ENCODE peak calls at places on chromosomes 5 and 9, in six cellular contexts. One of them, this sample, is unnamed.

GRCh38 chr5:118956727-118957126 is 31.6 kb downstream of the DTWD2 start:
- DNase-seq in CD8-positive, alpha-beta T cell: no peak
- DNase-seq in cardiac fibroblast: peak
- DNase-seq in progenitor cell of endocrine pancreas: no peak
- DNase-seq in PC-9: no peak
- DNase-seq in K562: peak
- DNase-seq in this sample: no peak

GRCh38 chr5:142600611-142601360 is 85.1 kb downstream of the FGF1 start:
- DNase-seq in CD8-positive, alpha-beta T cell: no peak
- DNase-seq in cardiac fibroblast: peak
- DNase-seq in progenitor cell of endocrine pancreas: no peak
- DNase-seq in PC-9: no peak
- DNase-seq in K562: peak
- DNase-seq in this sample: no peak

GRCh38 chr5:125049721-125050357 is 303.4 kb upstream of the ZNF608 start:
- DNase-seq in CD8-positive, alpha-beta T cell: no peak
- DNase-seq in cardiac fibroblast: no peak
- DNase-seq in progenitor cell of endocrine pancreas: no peak
- DNase-seq in PC-9: no peak
- DNase-seq in K562: no peak
- DNase-seq in this sample: no peak

GRCh38 chr9:110655723-110656641 is 12.6 kb upstream of the MUSK start:
- DNase-seq in CD8-positive, alpha-beta T cell: no peak
- DNase-seq in cardiac fibroblast: peak
- DNase-seq in progenitor cell of endocrine pancreas: no peak
- DNase-seq in PC-9: no peak
- DNase-seq in K562: no peak
- DNase-seq in this sample: no peak

GRCh38 chr9:96199006-96199405 is 103.0 kb downstream of the HSD17B3 start:
- DNase-seq in CD8-positive, alpha-beta T cell: no peak
- DNase-seq in cardiac fibroblast: no peak
- DNase-seq in progenitor cell of endocrine pancreas: no peak
- DNase-seq in PC-9: no peak
- DNase-seq in K562: no peak
- DNase-seq in this sample: no peak

GRCh38 chr5:36363101-36363500 is 61.4 kb upstream of the RANBP3L start:
- DNase-seq in CD8-positive, alpha-beta T cell: no peak
- DNase-seq in cardiac fibroblast: peak
- DNase-seq in progenitor cell of endocrine pancreas: no peak
- DNase-seq in PC-9: no peak
- DNase-seq in K562: no peak
- DNase-seq in this sample: no peak

GRCh38 chr9:20781086-20781485 is 97.0 kb downstream of the FOCAD start:
- DNase-seq in CD8-positive, alpha-beta T cell: no peak
- DNase-seq in cardiac fibroblast: no peak
- DNase-seq in progenitor cell of endocrine pancreas: no peak
- DNase-seq in PC-9: no peak
- DNase-seq in K562: no peak
- DNase-seq in this sample: no peak

GRCh38 chr5:68216737-68217231 is 1.2 kb downstream of the PIK3R1 start:
- DNase-seq in CD8-positive, alpha-beta T cell: no peak
- DNase-seq in cardiac fibroblast: peak
- DNase-seq in progenitor cell of endocrine pancreas: no peak
- DNase-seq in PC-9: no peak
- DNase-seq in K562: no peak
- DNase-seq in this sample: peak

GRCh38 chr5:42718591-42718990 is 38.0 kb upstream of the CCDC152 start:
- DNase-seq in CD8-positive, alpha-beta T cell: no peak
- DNase-seq in cardiac fibroblast: peak
- DNase-seq in progenitor cell of endocrine pancreas: no peak
- DNase-seq in PC-9: no peak
- DNase-seq in K562: no peak
- DNase-seq in this sample: no peak

GRCh38 chr5:53488195-53488594 is 7.8 kb downstream of the FST start:
- DNase-seq in CD8-positive, alpha-beta T cell: no peak
- DNase-seq in cardiac fibroblast: no peak
- DNase-seq in progenitor cell of endocrine pancreas: no peak
- DNase-seq in PC-9: no peak
- DNase-seq in K562: no peak
- DNase-seq in this sample: no peak

GRCh38 chr9:3980212-3980611 is 319.7 kb downstream of the GLIS3 start:
- DNase-seq in CD8-positive, alpha-beta T cell: no peak
- DNase-seq in cardiac fibroblast: no peak
- DNase-seq in progenitor cell of endocrine pancreas: no peak
- DNase-seq in PC-9: no peak
- DNase-seq in K562: no peak
- DNase-seq in this sample: no peak

GRCh38 chr5:151745071-151745705 is 13.2 kb downstream of the ATOX1 start:
- DNase-seq in CD8-positive, alpha-beta T cell: peak
- DNase-seq in cardiac fibroblast: peak
- DNase-seq in progenitor cell of endocrine pancreas: no peak
- DNase-seq in PC-9: peak
- DNase-seq in K562: no peak
- DNase-seq in this sample: no peak

GRCh38 chr5:115246361-115246991 is 16.2 kb downstream of the PGGT1B start:
- DNase-seq in CD8-positive, alpha-beta T cell: no peak
- DNase-seq in cardiac fibroblast: peak
- DNase-seq in progenitor cell of endocrine pancreas: no peak
- DNase-seq in PC-9: no peak
- DNase-seq in K562: peak
- DNase-seq in this sample: no peak

GRCh38 chr9:61671276-61671973 is 481.6 kb downstream of the SPATA31A7 start:
- DNase-seq in CD8-positive, alpha-beta T cell: no peak
- DNase-seq in cardiac fibroblast: no peak
- DNase-seq in progenitor cell of endocrine pancreas: no peak
- DNase-seq in PC-9: no peak
- DNase-seq in K562: no peak
- DNase-seq in this sample: no peak

GRCh38 chr5:149267241-149267973 is 4.3 kb upstream of the AFAP1L1 start:
- DNase-seq in CD8-positive, alpha-beta T cell: no peak
- DNase-seq in cardiac fibroblast: no peak
- DNase-seq in progenitor cell of endocrine pancreas: no peak
- DNase-seq in PC-9: no peak
- DNase-seq in K562: no peak
- DNase-seq in this sample: no peak

GRCh38 chr9:111805841-111806241 is 11.1 kb upstream of the SHOC1 start:
- DNase-seq in CD8-positive, alpha-beta T cell: no peak
- DNase-seq in cardiac fibroblast: peak
- DNase-seq in progenitor cell of endocrine pancreas: no peak
- DNase-seq in PC-9: no peak
- DNase-seq in K562: no peak
- DNase-seq in this sample: no peak

GRCh38 chr5:129960831-129961230 is 56.6 kb downstream of the CHSY3 start:
- DNase-seq in CD8-positive, alpha-beta T cell: no peak
- DNase-seq in cardiac fibroblast: peak
- DNase-seq in progenitor cell of endocrine pancreas: no peak
- DNase-seq in PC-9: no peak
- DNase-seq in K562: no peak
- DNase-seq in this sample: no peak

GRCh38 chr5:132471944-132472343 is 18.6 kb downstream of the IRF1 start:
- DNase-seq in CD8-positive, alpha-beta T cell: no peak
- DNase-seq in cardiac fibroblast: peak
- DNase-seq in progenitor cell of endocrine pancreas: no peak
- DNase-seq in PC-9: no peak
- DNase-seq in K562: no peak
- DNase-seq in this sample: no peak

GRCh38 chr5:120463991-120464626 is at the start of gene PRR16:
- DNase-seq in CD8-positive, alpha-beta T cell: no peak
- DNase-seq in cardiac fibroblast: peak
- DNase-seq in progenitor cell of endocrine pancreas: peak
- DNase-seq in PC-9: peak
- DNase-seq in K562: peak
- DNase-seq in this sample: peak

GRCh38 chr9:113176748-113177147 is 25.9 kb downstream of the SLC31A2 start:
- DNase-seq in CD8-positive, alpha-beta T cell: no peak
- DNase-seq in cardiac fibroblast: no peak
- DNase-seq in progenitor cell of endocrine pancreas: no peak
- DNase-seq in PC-9: no peak
- DNase-seq in K562: no peak
- DNase-seq in this sample: no peak
- TF ChIP-seq CTCF in CD8-positive, alpha-beta T cell: no peak
- TF ChIP-seq CTCF in cardiac fibroblast: no peak
- TF ChIP-seq CTCF in progenitor cell of endocrine pancreas: no peak
- TF ChIP-seq CTCF in PC-9: no peak
- TF ChIP-seq CTCF in K562: no peak
- TF ChIP-seq CTCF in this sample: no peak

GRCh38 chr9:37914701-37915358 is 10.9 kb upstream of the SLC25A51 start:
- DNase-seq in CD8-positive, alpha-beta T cell: no peak
- DNase-seq in cardiac fibroblast: no peak
- DNase-seq in progenitor cell of endocrine pancreas: no peak
- DNase-seq in PC-9: no peak
- DNase-seq in K562: no peak
- DNase-seq in this sample: no peak
- TF ChIP-seq CTCF in CD8-positive, alpha-beta T cell: no peak
- TF ChIP-seq CTCF in cardiac fibroblast: no peak
- TF ChIP-seq CTCF in progenitor cell of endocrine pancreas: no peak
- TF ChIP-seq CTCF in PC-9: no peak
- TF ChIP-seq CTCF in K562: no peak
- TF ChIP-seq CTCF in this sample: no peak

GRCh38 chr9:582775-583174 is 258.7 kb upstream of the DMRT1 start:
- DNase-seq in CD8-positive, alpha-beta T cell: no peak
- DNase-seq in cardiac fibroblast: no peak
- DNase-seq in progenitor cell of endocrine pancreas: no peak
- DNase-seq in PC-9: no peak
- DNase-seq in K562: no peak
- DNase-seq in this sample: no peak

GRCh38 chr9:580652-581342 is 260.7 kb upstream of the DMRT1 start:
- DNase-seq in CD8-positive, alpha-beta T cell: no peak
- DNase-seq in cardiac fibroblast: no peak
- DNase-seq in progenitor cell of endocrine pancreas: no peak
- DNase-seq in PC-9: no peak
- DNase-seq in K562: no peak
- DNase-seq in this sample: no peak

DNA sequence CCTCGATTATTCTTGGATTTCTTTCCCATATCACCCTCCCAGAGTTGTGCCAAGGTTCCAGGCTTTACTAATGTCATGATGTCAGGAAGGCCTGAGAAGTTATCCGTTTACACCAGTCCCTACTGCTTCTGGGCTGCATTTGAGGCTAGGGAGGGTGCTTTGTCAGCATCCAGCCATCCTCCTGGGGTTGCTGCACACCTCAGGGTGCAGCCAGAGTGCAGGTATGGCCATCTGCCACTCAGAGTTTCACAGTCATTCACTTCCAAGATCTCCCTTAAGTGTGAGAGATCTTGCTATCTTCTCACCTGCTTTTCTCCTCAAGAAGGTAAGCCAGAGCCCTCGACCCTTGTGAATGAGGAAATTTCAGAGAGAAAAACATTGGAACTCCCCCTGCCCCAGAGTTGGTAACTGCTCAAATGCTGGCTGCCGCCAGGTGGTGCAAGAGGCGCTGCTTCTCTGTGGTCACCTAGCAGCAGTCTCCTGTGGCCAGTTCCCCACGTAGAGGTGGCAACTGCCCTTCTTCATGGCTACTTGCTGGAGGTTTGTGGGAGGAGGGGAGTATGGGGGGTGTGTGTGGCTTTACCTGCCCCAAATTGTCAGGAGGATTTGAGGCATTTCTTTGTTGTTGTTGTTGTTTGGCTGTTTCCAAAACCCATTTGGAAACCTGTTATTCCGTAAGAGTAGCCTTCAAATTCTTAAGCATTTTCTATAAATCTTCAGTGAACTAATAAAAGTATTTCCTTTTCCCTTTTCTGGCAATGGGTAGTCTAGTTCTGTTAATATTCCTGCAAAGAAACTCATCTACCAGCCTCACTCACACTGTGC is 259.6 kb upstream of the DMRT1 start:
- DNase-seq in CD8-positive, alpha-beta T cell: no peak
- DNase-seq in cardiac fibroblast: no peak
- DNase-seq in progenitor cell of endocrine pancreas: peak
- DNase-seq in PC-9: no peak
- DNase-seq in K562: peak
- DNase-seq in this sample: peak
- TF ChIP-seq CTCF in CD8-positive, alpha-beta T cell: no peak
- TF ChIP-seq CTCF in cardiac fibroblast: no peak
- TF ChIP-seq CTCF in progenitor cell of endocrine pancreas: peak
- TF ChIP-seq CTCF in PC-9: peak
- TF ChIP-seq CTCF in K562: peak
- TF ChIP-seq CTCF in this sample: peak

GRCh38 chr5:103881560-103881959 is 319.0 kb upstream of the NUDT12 start:
- DNase-seq in CD8-positive, alpha-beta T cell: no peak
- DNase-seq in cardiac fibroblast: no peak
- DNase-seq in progenitor cell of endocrine pancreas: no peak
- DNase-seq in PC-9: no peak
- DNase-seq in K562: no peak
- DNase-seq in this sample: no peak
- TF ChIP-seq CTCF in CD8-positive, alpha-beta T cell: no peak
- TF ChIP-seq CTCF in cardiac fibroblast: no peak
- TF ChIP-seq CTCF in progenitor cell of endocrine pancreas: no peak
- TF ChIP-seq CTCF in PC-9: no peak
- TF ChIP-seq CTCF in K562: no peak
- TF ChIP-seq CTCF in this sample: no peak

DNA sequence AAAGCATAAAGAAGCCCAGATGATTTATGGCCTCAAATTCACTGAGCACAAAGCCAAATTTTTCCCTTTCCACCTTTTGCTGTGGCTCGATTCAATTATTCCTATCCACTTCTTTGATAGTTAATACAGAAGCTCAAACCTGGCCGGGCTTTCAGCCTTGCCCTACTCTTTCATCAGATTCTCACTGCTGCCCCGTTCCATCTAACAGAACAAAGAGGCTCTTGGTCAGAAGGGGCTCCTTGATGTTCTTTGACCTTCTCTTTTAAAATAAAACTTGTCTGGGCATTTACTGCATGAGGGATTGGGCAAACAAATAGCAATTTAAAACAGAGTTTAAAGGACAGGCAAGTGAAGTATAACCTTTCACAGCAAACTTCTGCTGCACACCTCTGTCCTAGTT is 9.8 kb downstream of the GRXCR2 start:
- DNase-seq in CD8-positive, alpha-beta T cell: no peak
- DNase-seq in cardiac fibroblast: no peak
- DNase-seq in progenitor cell of endocrine pancreas: no peak
- DNase-seq in PC-9: no peak
- DNase-seq in K562: no peak
- DNase-seq in this sample: no peak
- TF ChIP-seq CTCF in CD8-positive, alpha-beta T cell: no peak
- TF ChIP-seq CTCF in cardiac fibroblast: no peak
- TF ChIP-seq CTCF in progenitor cell of endocrine pancreas: no peak
- TF ChIP-seq CTCF in PC-9: no peak
- TF ChIP-seq CTCF in K562: no peak
- TF ChIP-seq CTCF in this sample: no peak

DNA sequence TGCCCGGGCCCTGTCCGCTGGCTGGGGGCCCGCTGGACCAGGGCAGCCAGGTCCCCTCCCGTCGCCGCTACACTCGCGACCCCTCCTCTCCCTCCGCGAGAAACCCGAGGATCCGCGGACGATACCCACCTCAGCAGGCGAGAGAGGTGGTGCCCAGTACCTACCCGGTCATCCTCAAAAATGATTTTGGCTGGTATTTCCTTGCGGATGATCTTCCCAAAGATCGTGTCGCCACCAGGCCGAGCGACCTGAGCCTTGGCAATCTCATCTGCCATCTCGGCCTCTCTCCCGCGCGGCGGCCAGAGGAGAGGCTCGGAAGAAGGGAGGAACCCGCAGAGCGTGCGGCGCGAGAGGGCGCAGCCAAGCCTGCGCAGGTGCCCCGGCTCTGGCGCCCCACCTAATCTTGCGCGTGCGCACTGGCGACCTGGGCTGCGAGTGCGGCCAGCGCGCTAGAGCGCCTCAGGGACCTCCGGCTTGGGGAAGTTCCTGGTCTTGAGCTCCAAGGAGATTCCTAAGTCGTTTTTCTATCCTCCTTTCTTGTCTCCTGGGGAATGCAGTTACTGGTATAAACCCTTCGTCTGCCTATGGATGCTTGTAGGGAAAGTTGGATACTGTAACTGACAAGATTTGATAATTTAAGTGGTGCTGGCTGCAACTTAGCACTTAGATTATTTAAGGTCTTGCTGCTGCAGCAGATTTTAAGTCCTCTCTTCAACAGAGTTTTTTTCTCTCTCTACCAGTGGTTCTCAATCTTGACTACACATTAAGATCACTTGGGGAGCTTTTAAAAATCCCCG is at the start of gene HINT1:
- DNase-seq in CD8-positive, alpha-beta T cell: peak
- DNase-seq in cardiac fibroblast: peak
- DNase-seq in progenitor cell of endocrine pancreas: peak
- DNase-seq in PC-9: peak
- DNase-seq in K562: peak
- DNase-seq in this sample: peak
- TF ChIP-seq CTCF in CD8-positive, alpha-beta T cell: no peak
- TF ChIP-seq CTCF in cardiac fibroblast: no peak
- TF ChIP-seq CTCF in progenitor cell of endocrine pancreas: peak
- TF ChIP-seq CTCF in PC-9: peak
- TF ChIP-seq CTCF in K562: peak
- TF ChIP-seq CTCF in this sample: no peak

This sample was measured in endothelial cell.